ENCODE peak calls at places on chromosomes 7 and 10, in nine cellular contexts. One of them, this sample, is unnamed.

GRCh38 chr10:14926722-14927416 is 27.0 kb downstream of the DCLRE1C start:
- DNase-seq in tibial nerve: no peak
- DNase-seq in GM06990: peak
- DNase-seq in keratinocyte: no peak
- DNase-seq in kidney epithelial cell: no peak
- DNase-seq in transverse colon: no peak
- DNase-seq in BE2C: no peak
- DNase-seq in prostate gland: no peak
- DNase-seq in fibroblast of villous mesenchyme: no peak
- DNase-seq in this sample: no peak

GRCh38 chr7:83751217-83751616 is 102.3 kb upstream of the SEMA3E start:
- DNase-seq in prostate gland: no peak
- DNase-seq in transverse colon: no peak
- DNase-seq in fibroblast of villous mesenchyme: no peak
- DNase-seq in tibial nerve: no peak
- DNase-seq in GM06990: no peak
- DNase-seq in keratinocyte: no peak
- DNase-seq in BE2C: no peak
- DNase-seq in kidney epithelial cell: peak
- DNase-seq in this sample: no peak

GRCh38 chr7:4805110-4805978 is 29.9 kb downstream of the AP5Z1 start:
- DNase-seq in keratinocyte: no peak
- DNase-seq in transverse colon: no peak
- DNase-seq in fibroblast of villous mesenchyme: no peak
- DNase-seq in prostate gland: no peak
- DNase-seq in BE2C: no peak
- DNase-seq in GM06990: no peak
- DNase-seq in kidney epithelial cell: no peak
- DNase-seq in tibial nerve: no peak
- DNase-seq in this sample: no peak

GRCh38 chr7:105871142-105871541 is 5.3 kb downstream of the ATXN7L1 start:
- DNase-seq in transverse colon: no peak
- DNase-seq in BE2C: no peak
- DNase-seq in GM06990: no peak
- DNase-seq in tibial nerve: no peak
- DNase-seq in kidney epithelial cell: no peak
- DNase-seq in fibroblast of villous mesenchyme: no peak
- DNase-seq in keratinocyte: peak
- DNase-seq in prostate gland: no peak
- DNase-seq in this sample: no peak

GRCh38 chr7:95472521-95473160 is 13.1 kb upstream of the ASB4 start:
- DNase-seq in fibroblast of villous mesenchyme: no peak
- DNase-seq in tibial nerve: no peak
- DNase-seq in keratinocyte: no peak
- DNase-seq in prostate gland: no peak
- DNase-seq in GM06990: no peak
- DNase-seq in BE2C: no peak
- DNase-seq in transverse colon: no peak
- DNase-seq in kidney epithelial cell: no peak
- DNase-seq in this sample: no peak

GRCh38 chr7:153088601-153089000 is 329.0 kb downstream of the ACTR3B start:
- DNase-seq in kidney epithelial cell: no peak
- DNase-seq in BE2C: no peak
- DNase-seq in transverse colon: no peak
- DNase-seq in tibial nerve: no peak
- DNase-seq in prostate gland: no peak
- DNase-seq in GM06990: no peak
- DNase-seq in keratinocyte: no peak
- DNase-seq in fibroblast of villous mesenchyme: no peak
- DNase-seq in this sample: no peak

GRCh38 chr10:24383681-24384106 is 174.8 kb downstream of the KIAA1217 start:
- DNase-seq in BE2C: peak
- DNase-seq in kidney epithelial cell: peak
- DNase-seq in prostate gland: peak
- DNase-seq in keratinocyte: peak
- DNase-seq in tibial nerve: peak
- DNase-seq in transverse colon: peak
- DNase-seq in GM06990: peak
- DNase-seq in fibroblast of villous mesenchyme: peak
- DNase-seq in this sample: peak

GRCh38 chr7:80735330-80735729 is 96.9 kb downstream of the CD36 start:
- DNase-seq in kidney epithelial cell: no peak
- DNase-seq in GM06990: no peak
- DNase-seq in tibial nerve: no peak
- DNase-seq in fibroblast of villous mesenchyme: no peak
- DNase-seq in transverse colon: no peak
- DNase-seq in keratinocyte: no peak
- DNase-seq in prostate gland: no peak
- DNase-seq in BE2C: no peak
- DNase-seq in this sample: no peak

GRCh38 chr10:30384791-30385201 is 35.7 kb upstream of the MTPAP start:
- DNase-seq in keratinocyte: no peak
- DNase-seq in BE2C: peak
- DNase-seq in tibial nerve: no peak
- DNase-seq in fibroblast of villous mesenchyme: peak
- DNase-seq in transverse colon: no peak
- DNase-seq in GM06990: no peak
- DNase-seq in prostate gland: no peak
- DNase-seq in kidney epithelial cell: no peak
- DNase-seq in this sample: peak

GRCh38 chr7:11228515-11228914 is 254.8 kb downstream of the PHF14 start:
- DNase-seq in transverse colon: peak
- DNase-seq in GM06990: no peak
- DNase-seq in BE2C: peak
- DNase-seq in tibial nerve: peak
- DNase-seq in fibroblast of villous mesenchyme: peak
- DNase-seq in kidney epithelial cell: no peak
- DNase-seq in prostate gland: peak
- DNase-seq in keratinocyte: no peak
- DNase-seq in this sample: no peak

GRCh38 chr10:69726850-69727249 is 74.9 kb upstream of the COL13A1 start:
- DNase-seq in GM06990: no peak
- DNase-seq in tibial nerve: no peak
- DNase-seq in fibroblast of villous mesenchyme: no peak
- DNase-seq in transverse colon: no peak
- DNase-seq in kidney epithelial cell: no peak
- DNase-seq in prostate gland: no peak
- DNase-seq in BE2C: no peak
- DNase-seq in keratinocyte: no peak
- DNase-seq in this sample: no peak

GRCh38 chr10:60663850-60664249 is 114.4 kb upstream of the CDK1 start:
- DNase-seq in kidney epithelial cell: no peak
- DNase-seq in BE2C: no peak
- DNase-seq in GM06990: no peak
- DNase-seq in fibroblast of villous mesenchyme: no peak
- DNase-seq in transverse colon: no peak
- DNase-seq in keratinocyte: no peak
- DNase-seq in tibial nerve: no peak
- DNase-seq in prostate gland: no peak
- DNase-seq in this sample: no peak

GRCh38 chr10:132448248-132448731 is 51.3 kb downstream of the PWWP2B start:
- DNase-seq in tibial nerve: peak
- DNase-seq in GM06990: peak
- DNase-seq in kidney epithelial cell: no peak
- DNase-seq in keratinocyte: peak
- DNase-seq in fibroblast of villous mesenchyme: peak
- DNase-seq in transverse colon: peak
- DNase-seq in prostate gland: no peak
- DNase-seq in BE2C: peak
- DNase-seq in this sample: peak

GRCh38 chr10:124249196-124249595 is 155.8 kb upstream of the CHST15 start:
- DNase-seq in kidney epithelial cell: no peak
- DNase-seq in tibial nerve: no peak
- DNase-seq in BE2C: no peak
- DNase-seq in transverse colon: peak
- DNase-seq in keratinocyte: no peak
- DNase-seq in prostate gland: no peak
- DNase-seq in fibroblast of villous mesenchyme: no peak
- DNase-seq in GM06990: no peak
- DNase-seq in this sample: no peak

GRCh38 chr7:80181411-80181810 is 46.8 kb downstream of the GNAI1 start:
- DNase-seq in kidney epithelial cell: no peak
- DNase-seq in transverse colon: no peak
- DNase-seq in tibial nerve: no peak
- DNase-seq in GM06990: no peak
- DNase-seq in prostate gland: no peak
- DNase-seq in BE2C: no peak
- DNase-seq in keratinocyte: no peak
- DNase-seq in fibroblast of villous mesenchyme: no peak
- DNase-seq in this sample: no peak

GRCh38 chr7:21999896-22000295 is 54.2 kb upstream of the CDCA7L start:
- DNase-seq in GM06990: no peak
- DNase-seq in fibroblast of villous mesenchyme: no peak
- DNase-seq in prostate gland: no peak
- DNase-seq in transverse colon: no peak
- DNase-seq in keratinocyte: peak
- DNase-seq in kidney epithelial cell: no peak
- DNase-seq in BE2C: no peak
- DNase-seq in tibial nerve: no peak
- DNase-seq in this sample: no peak

GRCh38 chr10:75971402-75972211 is 540.2 kb downstream of the LRMDA start:
- DNase-seq in fibroblast of villous mesenchyme: peak
- DNase-seq in BE2C: no peak
- DNase-seq in prostate gland: no peak
- DNase-seq in transverse colon: no peak
- DNase-seq in GM06990: no peak
- DNase-seq in kidney epithelial cell: no peak
- DNase-seq in tibial nerve: no peak
- DNase-seq in keratinocyte: no peak
- DNase-seq in this sample: no peak

GRCh38 chr7:28410628-28411578 is 1.4 kb upstream of the CREB5 start:
- DNase-seq in tibial nerve: peak
- DNase-seq in keratinocyte: no peak
- DNase-seq in fibroblast of villous mesenchyme: peak
- DNase-seq in GM06990: peak
- DNase-seq in prostate gland: no peak
- DNase-seq in transverse colon: peak
- DNase-seq in kidney epithelial cell: no peak
- DNase-seq in BE2C: peak
- DNase-seq in this sample: no peak
- TF ChIP-seq CTCF in tibial nerve: no peak
- TF ChIP-seq CTCF in keratinocyte: no peak
- TF ChIP-seq CTCF in fibroblast of villous mesenchyme: no peak
- TF ChIP-seq CTCF in GM06990: no peak
- TF ChIP-seq CTCF in prostate gland: no peak
- TF ChIP-seq CTCF in transverse colon: no peak
- TF ChIP-seq CTCF in kidney epithelial cell: no peak
- TF ChIP-seq CTCF in BE2C: no peak
- TF ChIP-seq CTCF in this sample: no peak

GRCh38 chr7:115511330-115511729 is 519.2 kb downstream of the TFEC start:
- DNase-seq in transverse colon: no peak
- DNase-seq in tibial nerve: no peak
- DNase-seq in prostate gland: no peak
- DNase-seq in keratinocyte: no peak
- DNase-seq in BE2C: no peak
- DNase-seq in fibroblast of villous mesenchyme: no peak
- DNase-seq in GM06990: no peak
- DNase-seq in kidney epithelial cell: no peak
- DNase-seq in this sample: no peak
- TF ChIP-seq CTCF in transverse colon: no peak
- TF ChIP-seq CTCF in tibial nerve: no peak
- TF ChIP-seq CTCF in prostate gland: no peak
- TF ChIP-seq CTCF in keratinocyte: no peak
- TF ChIP-seq CTCF in BE2C: no peak
- TF ChIP-seq CTCF in fibroblast of villous mesenchyme: no peak
- TF ChIP-seq CTCF in GM06990: no peak
- TF ChIP-seq CTCF in kidney epithelial cell: no peak
- TF ChIP-seq CTCF in this sample: no peak

GRCh38 chr7:155398944-155399343 is 59.0 kb upstream of the EN2 start:
- DNase-seq in fibroblast of villous mesenchyme: no peak
- DNase-seq in BE2C: no peak
- DNase-seq in transverse colon: no peak
- DNase-seq in tibial nerve: no peak
- DNase-seq in GM06990: no peak
- DNase-seq in keratinocyte: no peak
- DNase-seq in prostate gland: no peak
- DNase-seq in kidney epithelial cell: no peak
- DNase-seq in this sample: no peak
- TF ChIP-seq CTCF in fibroblast of villous mesenchyme: no peak
- TF ChIP-seq CTCF in BE2C: peak
- TF ChIP-seq CTCF in transverse colon: no peak
- TF ChIP-seq CTCF in tibial nerve: no peak
- TF ChIP-seq CTCF in GM06990: peak
- TF ChIP-seq CTCF in keratinocyte: no peak
- TF ChIP-seq CTCF in prostate gland: no peak
- TF ChIP-seq CTCF in kidney epithelial cell: no peak
- TF ChIP-seq CTCF in this sample: peak

GRCh38 chr10:50312464-50313437 is 61.4 kb upstream of the ASAH2 start:
- DNase-seq in prostate gland: no peak
- DNase-seq in keratinocyte: no peak
- DNase-seq in transverse colon: no peak
- DNase-seq in fibroblast of villous mesenchyme: peak
- DNase-seq in kidney epithelial cell: no peak
- DNase-seq in tibial nerve: no peak
- DNase-seq in GM06990: no peak
- DNase-seq in BE2C: no peak
- DNase-seq in this sample: no peak

GRCh38 chr10:50316169-50316568 is 64.9 kb upstream of the ASAH2 start:
- DNase-seq in tibial nerve: no peak
- DNase-seq in fibroblast of villous mesenchyme: no peak
- DNase-seq in keratinocyte: no peak
- DNase-seq in GM06990: no peak
- DNase-seq in prostate gland: no peak
- DNase-seq in BE2C: no peak
- DNase-seq in kidney epithelial cell: no peak
- DNase-seq in transverse colon: no peak
- DNase-seq in this sample: no peak

GRCh38 chr10:50314169-50315071 is 63.1 kb upstream of the ASAH2 start:
- DNase-seq in GM06990: no peak
- DNase-seq in prostate gland: no peak
- DNase-seq in transverse colon: no peak
- DNase-seq in keratinocyte: no peak
- DNase-seq in tibial nerve: no peak
- DNase-seq in BE2C: no peak
- DNase-seq in kidney epithelial cell: no peak
- DNase-seq in fibroblast of villous mesenchyme: no peak
- DNase-seq in this sample: no peak

GRCh38 chr10:50309342-50309741 is 58.0 kb upstream of the ASAH2 start:
- DNase-seq in GM06990: no peak
- DNase-seq in keratinocyte: no peak
- DNase-seq in kidney epithelial cell: no peak
- DNase-seq in transverse colon: no peak
- DNase-seq in prostate gland: no peak
- DNase-seq in tibial nerve: no peak
- DNase-seq in fibroblast of villous mesenchyme: no peak
- DNase-seq in BE2C: no peak
- DNase-seq in this sample: no peak

DNA sequence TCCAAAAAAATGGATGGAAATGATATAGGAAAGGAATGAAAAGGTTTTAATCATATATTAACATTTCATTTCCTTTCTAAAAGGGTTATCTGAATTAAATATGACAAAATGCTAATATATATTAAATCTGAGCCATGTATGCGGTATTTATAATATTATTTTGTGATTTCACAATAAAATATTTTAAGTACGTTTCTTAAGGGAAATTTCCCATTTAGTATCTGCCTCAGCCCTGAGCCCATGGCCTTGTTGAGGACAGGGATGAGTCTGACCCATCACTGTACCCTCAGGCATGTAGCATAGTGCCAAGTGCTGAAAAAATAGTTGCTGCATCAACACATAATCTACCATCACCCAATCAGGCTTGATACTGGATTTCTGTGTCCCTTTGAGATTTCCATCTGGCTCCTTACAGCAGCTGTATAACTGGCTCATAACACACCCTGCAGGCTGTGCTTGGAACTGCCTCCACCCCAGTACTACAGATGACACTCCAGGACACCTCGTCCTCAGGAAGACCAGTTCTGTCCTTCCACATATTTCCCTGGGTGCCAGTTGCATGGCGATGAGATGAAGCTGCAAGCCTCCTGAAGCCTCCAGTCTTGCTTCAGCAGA is 59.4 kb upstream of the ASAH2 start:
- DNase-seq in transverse colon: peak
- DNase-seq in tibial nerve: no peak
- DNase-seq in keratinocyte: no peak
- DNase-seq in prostate gland: no peak
- DNase-seq in kidney epithelial cell: no peak
- DNase-seq in BE2C: peak
- DNase-seq in GM06990: peak
- DNase-seq in fibroblast of villous mesenchyme: no peak
- DNase-seq in this sample: peak
- TF ChIP-seq CTCF in transverse colon: peak
- TF ChIP-seq CTCF in tibial nerve: no peak
- TF ChIP-seq CTCF in keratinocyte: peak
- TF ChIP-seq CTCF in prostate gland: no peak
- TF ChIP-seq CTCF in kidney epithelial cell: peak
- TF ChIP-seq CTCF in BE2C: peak
- TF ChIP-seq CTCF in GM06990: peak
- TF ChIP-seq CTCF in fibroblast of villous mesenchyme: peak
- TF ChIP-seq CTCF in this sample: peak

This sample was measured in PC-9.